ENCODE peak calls at places on chromosomes 7 and 10, in nine cellular contexts. R, Z, V, U, T, Q, N, I and K are unnamed samples. For H3K36me3, the result is how much of the 10 kb centered on the place peaks cover.

GRCh38 chr10:34766256-34766580 is 48.9 kb downstream of the PARD3 start:
- DNase-seq in R (no peak), Z (no peak), V (no peak), U (no peak), T (no peak), Q (no peak), N (no peak), I (no peak), K (no peak)

GRCh38 chr10:119595134-119595714 is 1.5 kb downstream of the TIAL1 start:
- DNase-seq in R (no peak), Z (no peak), V (no peak), U (no peak), T (no peak), Q (no peak), N (no peak), I (no peak), K (no peak)

GRCh38 chr10:122279725-122280141 is 8.6 kb downstream of the BTBD16 start:
- DNase-seq in R (peak), Z (no peak), V (no peak), U (no peak), T (no peak), Q (no peak), N (peak), I (peak), K (no peak)

GRCh38 chr10:129863231-129863663 is 100.8 kb downstream of the EBF3 start:
- DNase-seq in R (no peak), Z (no peak), V (no peak), U (no peak), T (no peak), Q (no peak), N (no peak), I (no peak), K (no peak)

GRCh38 chr7:13981070-13981469 is 8.4 kb downstream of the ETV1 start:
- DNase-seq in R (no peak), Z (no peak), V (no peak), U (no peak), T (no peak), Q (peak), N (no peak), I (peak), K (no peak)

GRCh38 chr10:30619966-30620365 is 9.6 kb downstream of the LYZL2 start:
- DNase-seq in R (no peak), Z (no peak), V (no peak), U (no peak), T (no peak), Q (no peak), N (no peak), I (no peak), K (no peak)

GRCh38 chr7:2815523-2816240 is 28.4 kb downstream of the GNA12 start:
- DNase-seq in R (no peak), Z (no peak), V (no peak), U (no peak), T (no peak), Q (no peak), N (no peak), I (no peak), K (no peak)

GRCh38 chr10:5533098-5533731 is 8.5 kb downstream of the CALML3 start:
- DNase-seq in R (peak), Z (no peak), V (no peak), U (peak), T (peak), Q (no peak), N (no peak), I (no peak), K (no peak)

GRCh38 chr7:151601521-151602305 is 82.0 kb upstream of the RHEB start:
- DNase-seq in R (no peak), Z (no peak), V (no peak), U (no peak), T (no peak), Q (no peak), N (no peak), I (no peak), K (no peak)

GRCh38 chr7:155918720-155919399 is 106.6 kb upstream of the SHH start:
- DNase-seq in R (peak), Z (peak), V (no peak), U (peak), T (peak), Q (peak), N (no peak), I (peak), K (peak)

GRCh38 chr7:69780377-69780776 is 182.1 kb downstream of the AUTS2 start:
- DNase-seq in R (no peak), Z (no peak), V (no peak), U (no peak), T (no peak), Q (no peak), N (no peak), I (no peak), K (no peak)

GRCh38 chr10:33273295-33274002 is 61.0 kb downstream of the NRP1 start:
- DNase-seq in R (peak), Z (peak), V (no peak), U (peak), T (peak), Q (peak), N (no peak), I (peak), K (peak)

GRCh38 chr10:21570761-21571521 is 36.9 kb downstream of the MLLT10 start:
- DNase-seq in R (no peak), Z (no peak), V (no peak), U (no peak), T (no peak), Q (no peak), N (no peak), I (no peak), K (no peak)

GRCh38 chr7:29309041-29309860 is 114.7 kb downstream of the CHN2 start:
- DNase-seq in R (no peak), Z (no peak), V (no peak), U (no peak), T (no peak), Q (no peak), N (no peak), I (no peak), K (no peak)

GRCh38 chr10:104581884-104582603 is 59.0 kb upstream of the SORCS3 start:
- DNase-seq in R (no peak), Z (no peak), V (no peak), U (no peak), T (no peak), Q (no peak), N (no peak), I (no peak), K (no peak)

GRCh38 chr7:103068429-103069403 is 5.9 kb downstream of the FBXL13 start:
- DNase-seq in R (no peak), Z (no peak), V (no peak), U (no peak), T (no peak), Q (no peak), N (no peak), I (peak), K (no peak)

GRCh38 chr7:90625562-90625961 is 29.4 kb downstream of the CDK14 start:
- DNase-seq in R (peak), Z (no peak), V (no peak), U (no peak), T (no peak), Q (peak), N (no peak), I (peak), K (no peak)

GRCh38 chr7:98944386-98944785 is 66.1 kb downstream of the TRRAP start:
- DNase-seq in R (no peak), Z (no peak), V (no peak), U (no peak), T (no peak), Q (no peak), N (no peak), I (no peak), K (no peak)
- H3K36me3 ChIP-seq in R (half or more), Z (under half), V (half or more), U (under half), T (under half), Q (half or more), N (half or more), I (under half), K (under half)

GRCh38 chr10:124917939-124918830 is 23.7 kb upstream of the ZRANB1 start:
- DNase-seq in R (no peak), Z (peak), V (no peak), U (peak), T (no peak), Q (no peak), N (no peak), I (no peak), K (no peak)
- H3K27ac ChIP-seq in R (peak), Z (peak), V (peak), U (peak), T (peak), Q (peak), N (peak), I (peak), K (peak)

DNA sequence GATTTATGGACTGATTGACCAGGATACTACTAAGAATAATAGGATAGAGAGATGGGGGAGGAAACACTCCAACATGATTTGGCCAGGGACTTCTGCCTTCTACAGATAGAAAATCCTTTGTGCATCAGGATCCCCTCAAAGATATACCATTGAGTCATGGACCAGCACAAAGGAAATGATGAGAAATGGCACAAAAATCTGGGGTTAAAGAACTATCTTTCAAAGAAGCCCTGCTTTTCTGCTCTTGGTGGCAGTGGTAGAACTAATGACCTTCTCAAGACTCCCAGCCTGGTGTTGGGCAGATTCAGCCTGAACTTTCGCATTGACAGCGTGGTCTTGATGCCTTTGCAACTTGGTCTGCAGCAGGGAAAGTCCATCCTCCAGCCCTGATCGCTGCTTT is 27.6 kb upstream of the LAMB1 start:
- DNase-seq in R (no peak), Z (no peak), V (no peak), U (no peak), T (no peak), Q (no peak), N (no peak), I (no peak), K (no peak)
- H3K4me3 ChIP-seq in R (no peak), Z (no peak), V (no peak), U (no peak), T (no peak), Q (no peak), N (no peak), I (no peak), K (no peak)

GRCh38 chr10:80168111-80168511 is 35.6 kb downstream of the PLAC9 start:
- DNase-seq in R (no peak), Z (no peak), V (no peak), U (no peak), T (peak), Q (peak), N (no peak), I (no peak), K (no peak)

GRCh38 chr10:80170641-80171040 is 34.7 kb downstream of the ANXA11 start:
- DNase-seq in R (no peak), Z (no peak), V (no peak), U (no peak), T (peak), Q (no peak), N (no peak), I (no peak), K (no peak)

GRCh38 chr10:80167471-80167870 is 34.9 kb downstream of the PLAC9 start:
- DNase-seq in R (no peak), Z (no peak), V (no peak), U (no peak), T (peak), Q (no peak), N (no peak), I (no peak), K (no peak)

GRCh38 chr10:80170026-80170425 is 35.3 kb downstream of the ANXA11 start:
- DNase-seq in R (no peak), Z (no peak), V (no peak), U (no peak), T (peak), Q (no peak), N (no peak), I (no peak), K (no peak)

GRCh38 chr10:80168679-80169380 is 36.3 kb downstream of the PLAC9 start:
- DNase-seq in R (no peak), Z (no peak), V (no peak), U (no peak), T (peak), Q (peak), N (peak), I (peak), K (peak)
- H3K36me3 ChIP-seq in R (under half), Z (under half), V (half or more), U (under half), T (under half), Q (half or more), N (half or more), I (under half), K (under half)

DNA sequence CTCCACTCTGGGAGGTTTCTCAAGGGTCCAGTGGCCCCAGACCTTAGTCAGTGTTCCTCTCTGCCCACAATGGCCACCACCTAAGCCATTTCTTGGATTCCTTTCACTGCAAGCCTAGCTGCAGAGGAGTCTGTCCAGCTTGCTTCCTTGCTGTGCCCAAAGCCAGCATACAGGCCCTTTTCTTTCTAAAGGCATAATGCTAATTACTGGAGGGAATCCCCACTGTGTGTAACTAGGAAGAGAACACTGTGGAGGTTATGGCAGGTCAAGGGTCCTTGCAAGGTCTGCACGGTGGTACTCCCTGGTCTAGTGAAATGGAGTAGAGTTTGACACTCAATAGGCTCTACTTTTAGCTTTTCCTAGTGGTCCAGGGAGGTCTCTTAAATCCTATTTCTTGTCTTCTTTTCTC is 70.4 kb upstream of the CC2D2B start:
- DNase-seq in R (no peak), Z (no peak), V (no peak), U (no peak), T (no peak), Q (no peak), N (no peak), I (no peak), K (no peak)
- H3K27ac ChIP-seq in R (no peak), Z (no peak), V (no peak), U (peak), T (peak), Q (no peak), N (peak), I (no peak), K (peak)

GRCh38 chr7:26858229-26858568 is 6.2 kb downstream of the SKAP2 start:
- DNase-seq in R (no peak), Z (no peak), V (no peak), U (no peak), T (no peak), Q (no peak), N (no peak), I (no peak), K (no peak)
- H3K4me3 ChIP-seq in R (peak), Z (no peak), V (no peak), U (peak), T (peak), Q (no peak), N (no peak), I (no peak), K (peak)

DNA sequence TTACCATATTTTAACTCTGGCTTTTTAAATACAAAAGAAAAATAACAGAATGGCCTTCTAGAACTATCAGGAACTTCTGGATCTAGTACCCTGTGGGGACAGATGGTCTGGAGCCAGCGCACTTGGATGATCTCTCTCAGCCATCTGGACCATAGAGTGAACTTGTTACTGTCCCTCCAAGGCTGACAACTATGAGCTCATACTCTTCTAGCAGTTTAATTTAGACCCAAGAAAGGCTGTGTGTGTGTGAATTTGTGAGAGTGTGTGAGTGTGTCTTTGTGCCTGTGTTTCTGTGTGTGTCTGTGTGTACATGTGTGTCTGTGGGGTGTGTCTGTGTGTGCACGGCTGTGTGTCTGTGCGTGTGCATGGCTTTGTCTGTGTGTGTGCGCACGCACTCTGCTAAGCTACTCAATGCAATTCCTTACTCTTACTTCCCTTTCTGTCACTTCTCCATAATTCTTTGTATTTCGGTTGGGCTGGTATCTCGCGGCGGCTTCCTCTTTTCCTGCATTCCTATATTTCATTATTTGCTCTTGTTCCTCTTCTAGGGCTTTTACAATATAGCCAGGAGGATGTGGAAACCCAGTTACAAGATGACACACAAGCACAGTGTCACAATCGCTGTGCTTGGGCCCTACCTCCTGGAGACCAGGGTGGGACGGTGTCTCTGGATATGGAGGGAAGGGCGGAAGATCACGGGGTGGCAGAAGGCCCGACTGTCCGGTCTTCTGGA is 51.9 kb downstream of the IKZF1 start:
- DNase-seq in R (no peak), Z (no peak), V (no peak), U (no peak), T (no peak), Q (peak), N (no peak), I (no peak), K (peak)
- H3K36me3 ChIP-seq in R (under half), Z (under half), V (under half), U (under half), T (under half), Q (under half), N (half or more), I (under half), K (under half)

GRCh38 chr10:71718165-71718678 is 1.4 kb downstream of the C10orf105 start:
- DNase-seq in R (no peak), Z (no peak), V (no peak), U (no peak), T (no peak), Q (no peak), N (no peak), I (no peak), K (no peak)
- H3K27ac ChIP-seq in R (no peak), Z (no peak), V (no peak), U (no peak), T (no peak), Q (no peak), N (no peak), I (no peak), K (no peak)

GRCh38 chr10:77635402-77636227 is 2.0 kb downstream of the KCNMA1 start:
- DNase-seq in R (no peak), Z (no peak), V (no peak), U (no peak), T (no peak), Q (no peak), N (no peak), I (no peak), K (no peak)

GRCh38 chr10:77636286-77636966 is 1.2 kb downstream of the KCNMA1 start:
- DNase-seq in R (peak), Z (no peak), V (no peak), U (no peak), T (no peak), Q (no peak), N (no peak), I (no peak), K (peak)

GRCh38 chr10:77633376-77633775 is 4.2 kb downstream of the KCNMA1 start:
- DNase-seq in R (no peak), Z (no peak), V (no peak), U (no peak), T (no peak), Q (no peak), N (no peak), I (no peak), K (no peak)

GRCh38 chr10:77636967-77637473 is 588 bp downstream of the KCNMA1 start:
- DNase-seq in R (peak), Z (no peak), V (no peak), U (no peak), T (no peak), Q (no peak), N (no peak), I (no peak), K (no peak)

DNA sequence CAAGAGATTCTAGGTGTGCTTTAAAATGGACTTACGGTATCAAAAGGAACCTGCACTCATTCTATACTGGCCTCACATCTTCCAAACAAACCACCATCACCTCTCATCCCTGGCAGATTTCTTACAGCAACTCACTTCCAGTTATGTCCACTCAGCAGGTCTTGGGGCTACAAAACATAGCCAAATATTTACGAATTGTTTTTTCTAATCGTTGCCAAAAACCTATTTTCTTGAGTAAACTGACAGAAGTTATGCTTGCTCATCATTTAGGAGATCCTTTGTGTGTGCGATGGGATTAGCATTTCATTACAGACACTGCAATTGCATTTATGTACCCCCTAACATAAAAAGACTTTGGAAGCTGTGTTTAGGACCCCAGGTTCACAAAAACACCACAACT is 2.7 kb downstream of the KCNMA1 start:
- DNase-seq in R (no peak), Z (no peak), V (no peak), U (no peak), T (no peak), Q (no peak), N (no peak), I (no peak), K (no peak)
- H3K4me3 ChIP-seq in R (no peak), Z (no peak), V (no peak), U (no peak), T (no peak), Q (no peak), N (no peak), I (no peak), K (no peak)